ENCODE peak calls at places on chromosomes 12 and 14, in six cellular contexts. W, M, C, K, T and S are unnamed samples.

GRCh38 chr12:70648191-70648590 is 11.0 kb upstream of the PTPRB start:
- DNase-seq in W (no peak), T (no peak), M (no peak), K (no peak), C (peak), S (peak)

GRCh38 chr14:91158091-91158790 is 44.4 kb downstream of the DGLUCY start:
- DNase-seq in W (no peak), C (no peak), M (no peak), K (no peak), T (no peak), S (no peak)

GRCh38 chr12:1644523-1645438 is 15.8 kb downstream of the WNT5B start:
- DNase-seq in T (peak), M (no peak), W (no peak), K (peak), C (peak), S (peak)

GRCh38 chr12:130213249-130213648 is 51.0 kb downstream of the FZD10 start:
- DNase-seq in M (no peak), W (no peak), T (no peak), C (no peak), K (no peak), S (no peak)

GRCh38 chr12:11731042-11731357 is 81.5 kb downstream of the ETV6 start:
- DNase-seq in C (no peak), T (no peak), M (no peak), K (no peak), W (no peak), S (no peak)

GRCh38 chr12:6199531-6200265 is 502 bp upstream of the CD9 start:
- DNase-seq in M (no peak), T (no peak), C (no peak), K (peak), W (no peak), S (peak)

GRCh38 chr12:125263385-125263784 is 198.2 kb downstream of the AACS start:
- DNase-seq in W (no peak), K (no peak), T (no peak), C (no peak), M (no peak), S (no peak)

GRCh38 chr12:108756421-108756820 is 25.1 kb upstream of the CORO1C start:
- DNase-seq in M (no peak), C (no peak), T (no peak), K (no peak), W (no peak), S (no peak)

GRCh38 chr12:32120419-32120818 is 13.8 kb downstream of the BICD1 start:
- DNase-seq in W (no peak), C (no peak), K (no peak), M (no peak), T (no peak), S (peak)

GRCh38 chr14:34502826-34503225 is 36.7 kb downstream of the EAPP start:
- DNase-seq in C (peak), T (no peak), M (no peak), K (no peak), W (no peak), S (peak)

GRCh38 chr12:92403210-92404175 is 257.8 kb upstream of the BTG1 start:
- DNase-seq in C (no peak), W (peak), M (no peak), K (no peak), T (no peak), S (peak)

GRCh38 chr12:83318386-83318971 is 631.8 kb downstream of the TMTC2 start:
- DNase-seq in T (no peak), K (no peak), M (no peak), W (no peak), C (peak), S (no peak)

GRCh38 chr14:91063119-91063518 is 2.7 kb upstream of the RPS6KA5 start:
- DNase-seq in C (peak), W (no peak), T (no peak), K (no peak), M (no peak), S (peak)

GRCh38 chr12:125208942-125209341 is 143.7 kb downstream of the AACS start:
- DNase-seq in T (no peak), W (no peak), C (no peak), K (no peak), M (no peak), S (no peak)

GRCh38 chr14:78403278-78403815 is 233.2 kb downstream of the NRXN3 start:
- DNase-seq in K (no peak), M (no peak), C (peak), W (no peak), T (no peak), S (peak)

GRCh38 chr14:57245941-57246340 is 22.8 kb downstream of the EXOC5 start:
- DNase-seq in M (no peak), W (no peak), K (no peak), C (peak), T (no peak), S (peak)

GRCh38 chr12:95980437-95980836 is 15.7 kb downstream of the HAL start:
- DNase-seq in K (no peak), M (no peak), W (no peak), C (no peak), T (no peak), S (no peak)

GRCh38 chr12:123601602-123602489 is at the start of gene DDX55:
- DNase-seq in M (peak), C (peak), W (peak), K (peak), T (peak), S (peak)

GRCh38 chr14:49052516-49052915 is 533.7 kb downstream of the RPS29 start:
- DNase-seq in C (peak), K (no peak), T (no peak), M (no peak), W (no peak), S (peak)

GRCh38 chr12:11863478-11863906 is 207.2 kb upstream of the BCL2L14 start:
- DNase-seq in K (peak), W (no peak), C (peak), T (no peak), M (no peak), S (peak)

GRCh38 chr12:32476446-32476845 is 77.1 kb downstream of the FGD4 start:
- DNase-seq in C (no peak), K (no peak), T (no peak), M (no peak), W (no peak), S (no peak)

GRCh38 chr12:63779498-63780481 is at the start of gene RXYLT1:
- DNase-seq in W (peak), M (peak), K (peak), T (peak), C (peak), S (peak)

GRCh38 chr12:3046441-3047200 is 30.6 kb upstream of the TSPAN9 start:
- DNase-seq in T (no peak), K (peak), C (peak), W (no peak), M (no peak), S (no peak)

GRCh38 chr12:54052745-54053624 is 650 bp upstream of the HOXC4 start:
- DNase-seq in W (no peak), M (no peak), T (no peak), K (no peak), C (peak), S (no peak)

GRCh38 chr12:91361864-91362263 is 179.2 kb upstream of the DCN start:
- DNase-seq in M (no peak), T (peak), W (no peak), K (no peak), C (peak), S (peak)

GRCh38 chr14:103999795-104000440 is 57.6 kb upstream of the RD3L start:
- DNase-seq in T (no peak), W (no peak), M (no peak), C (no peak), K (no peak), S (no peak)

GRCh38 chr12:31874961-31875608 is 84.1 kb upstream of the RESF1 start:
- DNase-seq in K (peak), T (no peak), M (peak), W (peak), C (peak), S (peak)

GRCh38 chr12:46660276-46660675 is 165.5 kb downstream of the SLC38A4 start:
- DNase-seq in W (no peak), T (no peak), K (no peak), M (no peak), C (peak), S (peak)

GRCh38 chr12:123113038-123113437 is 37.9 kb downstream of the PITPNM2 start:
- DNase-seq in K (no peak), T (peak), W (no peak), M (no peak), C (no peak), S (no peak)